ENCODE peak calls at places on chromosomes 11 and 22, in ten cellular contexts. J is choroid plexus epithelial cell; V is activated naive CD4-positive, alpha-beta T cell treated with anti-CD3 and anti-CD28 coated beads, Interleukin-2, amount 50 U/mL, for 72 hours; E is activated B cell treated with CpG ODN at 0.5 μM for 24 hours; Z is DMS 273 treated with DMSO at 0.1 percent for 48 hours; X is GM03348; A is activated T-cell treated with anti-CD3 and anti-CD28 coated beads, Interleukin-2, amount 50 U/mL, for 72 hours; H is HCT116; D is NCI-H345; G is OCI-LY7. T is an unnamed sample.

GRCh38 chr22:20247010-20247505 is 21.1 kb downstream of the RTN4R start:
- DNase-seq in D (no peak), V (no peak), X (no peak), E (no peak), A (no peak), G (no peak), Z (peak; percentile 23), H (no peak), J (peak; percentile 12), T (no peak)

GRCh38 chr11:120562806-120563425 is 51.4 kb downstream of the GRIK4 start:
- DNase-seq in E (no peak), J (no peak), Z (no peak), H (no peak), V (no peak), G (no peak), X (no peak), D (no peak), A (no peak), T (no peak)

GRCh38 chr11:68990995-68991780 is 10.4 kb upstream of the MRGPRD start:
- DNase-seq in Z (no peak), D (no peak), H (no peak), G (no peak), J (no peak), E (no peak), A (no peak), X (no peak), V (no peak), T (no peak)

GRCh38 chr11:45607995-45608394 is 57.4 kb downstream of the CHST1 start:
- DNase-seq in A (no peak), D (no peak), G (no peak), Z (peak; percentile 33), X (no peak), V (no peak), J (no peak), H (no peak), E (no peak), T (no peak)

GRCh38 chr22:19802881-19803735 is 42.5 kb downstream of the TBX1 start:
- DNase-seq in X (no peak), D (no peak), A (no peak), Z (no peak), H (no peak), V (no peak), G (no peak), E (no peak), J (no peak), T (no peak)

GRCh38 chr11:111521132-111521531 is 6.6 kb downstream of the HOATZ start:
- DNase-seq in E (no peak), V (no peak), Z (no peak), A (no peak), G (no peak), J (no peak), D (no peak), H (no peak), X (no peak), T (no peak)

GRCh38 chr11:14894657-14895598 is 2.9 kb upstream of the CYP2R1 start:
- DNase-seq in G (peak; percentile 66), V (no peak), H (no peak), X (peak; percentile 40), D (no peak), E (no peak), A (peak; percentile 40), Z (no peak), J (peak; percentile 73), T (no peak)

GRCh38 chr11:79794484-79795393 is 353.9 kb upstream of the TENM4 start:
- DNase-seq in E (no peak), X (no peak), H (no peak), V (no peak), G (no peak), J (no peak), D (peak; percentile 72), Z (no peak), A (no peak), T (no peak)

GRCh38 chr11:126669416-126669815 is 313.9 kb downstream of the ST3GAL4 start:
- DNase-seq in A (no peak), Z (no peak), E (no peak), G (no peak), J (no peak), D (no peak), X (peak; percentile 81), V (no peak), H (no peak), T (no peak)

GRCh38 chr22:48661984-48662383 is 1165.7 kb downstream of the BRD1 start:
- DNase-seq in J (no peak), E (no peak), A (no peak), V (no peak), D (no peak), H (no peak), X (no peak), G (no peak), Z (no peak), T (no peak)

GRCh38 chr22:19612866-19613572 is 88.8 kb upstream of the CLDN5 start:
- DNase-seq in J (no peak), G (no peak), A (no peak), H (no peak), E (no peak), V (no peak), X (no peak), Z (no peak), D (no peak), T (no peak)

GRCh38 chr11:17552041-17552355 is 4.9 kb downstream of the OTOG start:
- DNase-seq in V (no peak), Z (no peak), X (no peak), G (no peak), A (no peak), H (no peak), E (no peak), D (no peak), J (no peak), T (no peak)

GRCh38 chr11:67440229-67441081 is 2.8 kb downstream of the CORO1B start:
- DNase-seq in E (peak; percentile 39), G (peak; percentile 27), X (no peak), D (no peak), Z (no peak), J (no peak), A (no peak), V (no peak), H (no peak), T (no peak)

GRCh38 chr22:44353063-44353440 is 40.3 kb upstream of the SHISAL1 start:
- DNase-seq in A (no peak), J (no peak), E (no peak), D (no peak), H (no peak), V (no peak), Z (no peak), G (no peak), X (no peak), T (no peak)

GRCh38 chr22:49302530-49302929 is 525.1 kb downstream of the BRD1 start:
- DNase-seq in J (no peak), A (no peak), H (no peak), D (no peak), Z (no peak), V (no peak), E (no peak), G (no peak), X (no peak), T (no peak)

GRCh38 chr22:41237707-41238569 is 2.8 kb downstream of the CHADL start:
- DNase-seq in V (peak; percentile 86), A (peak; percentile 89), H (no peak), E (peak; percentile 78), D (peak; percentile 57), G (peak; percentile 79), J (peak; percentile 29), Z (no peak), X (peak; percentile 80), T (peak; percentile 32)

GRCh38 chr11:26331911-26332571 is at the start of gene ANO3:
- DNase-seq in J (peak; percentile 91), E (no peak), X (peak; percentile 82), A (peak; percentile 0), G (no peak), D (peak; percentile 87), H (no peak), V (peak; percentile 2), Z (peak; percentile 62), T (peak; percentile 77)

GRCh38 chr22:31085493-31085824 is 4.3 kb downstream of the SMTN start:
- DNase-seq in E (no peak), D (no peak), G (no peak), V (no peak), X (peak; percentile 48), Z (no peak), J (no peak), A (no peak), H (no peak), T (no peak)

GRCh38 chr11:125337836-125338235 is 158.2 kb downstream of the FEZ1 start:
- DNase-seq in Z (no peak), H (no peak), X (no peak), J (no peak), E (no peak), D (no peak), G (no peak), A (no peak), V (no peak), T (no peak)

GRCh38 chr22:43378011-43378704 is 33.7 kb upstream of the MPPED1 start:
- DNase-seq in G (no peak), E (no peak), J (peak; percentile 87), D (no peak), H (no peak), X (no peak), V (no peak), Z (no peak), A (no peak), T (no peak)

GRCh38 chr11:119520966-119521365 is 98.0 kb upstream of the THY1 start:
- DNase-seq in Z (no peak), X (no peak), V (no peak), E (no peak), J (no peak), G (no peak), D (no peak), H (no peak), A (no peak), T (peak; percentile 16)

GRCh38 chr11:4006946-4007680 is 87.5 kb upstream of the RRM1 start:
- DNase-seq in G (no peak), A (no peak), D (no peak), E (no peak), Z (no peak), H (no peak), J (no peak), V (no peak), X (no peak), T (no peak)

GRCh38 chr11:115085461-115086220 is 407.3 kb downstream of the NXPE2 start:
- DNase-seq in X (no peak), H (no peak), Z (peak; percentile 4), J (no peak), G (no peak), D (no peak), E (no peak), A (no peak), V (no peak), T (no peak)

GRCh38 chr11:32858731-32859130 is 29.0 kb downstream of the PRRG4 start:
- DNase-seq in H (no peak), D (no peak), J (peak; percentile 3), Z (no peak), G (no peak), A (no peak), E (no peak), V (no peak), X (no peak), T (no peak)

GRCh38 chr11:61429346-61429690 is 457 bp downstream of the CPSF7 start:
- DNase-seq in D (peak; percentile 58), V (peak; percentile 77), G (peak; percentile 87), J (peak; percentile 50), H (peak; percentile 15), Z (no peak), A (peak; percentile 83), E (peak; percentile 77), X (peak; percentile 91), T (peak; percentile 57)

GRCh38 chr11:64853709-64854108 is 9.3 kb upstream of the CDC42BPG start:
- DNase-seq in V (no peak), J (no peak), G (no peak), X (no peak), A (no peak), H (no peak), Z (no peak), E (peak; percentile 30), D (no peak), T (no peak)